ENCODE peak calls at places on chromosomes 5 and 9, in ten cellular contexts. H is cardiac fibroblast, Z is ascending aorta, A is spleen, J is uterus, F is PC-3, W is neural progenitor cell, S is astrocyte, N is AG10803, R is HCT116. L is an unnamed sample.

GRCh38 chr9:33044162-33044673 is 19.1 kb downstream of the DNAJA1 start:
- DNase-seq in Z (peak; percentile 95), W (peak; percentile 88), J (peak; percentile 83), F (peak; percentile 75), N (peak; percentile 88), H (peak; percentile 95), R (no peak), S (peak; percentile 92), A (peak; percentile 93), L (peak; percentile 65)

GRCh38 chr9:108534741-108535140 is 321.0 kb downstream of the ACTL7B start:
- DNase-seq in F (peak; percentile 76), R (peak; percentile 26), S (peak; percentile 93), H (peak; percentile 77), J (no peak), W (no peak), A (no peak), Z (no peak), N (peak; percentile 81), L (no peak)

GRCh38 chr5:162473051-162473714 is 405.6 kb downstream of the GABRG2 start:
- DNase-seq in N (no peak), F (no peak), H (no peak), S (no peak), W (no peak), J (no peak), R (no peak), A (no peak), Z (no peak), L (no peak)

GRCh38 chr5:83475540-83476469 is 4.3 kb downstream of the VCAN start:
- DNase-seq in W (peak; percentile 25), S (peak; percentile 96), R (no peak), A (no peak), H (peak; percentile 94), N (peak; percentile 95), J (no peak), F (peak; percentile 66), Z (no peak), L (peak; percentile 77)

GRCh38 chr9:100087218-100087617 is 11.6 kb downstream of the ERP44 start:
- DNase-seq in Z (no peak), N (peak; percentile 11), H (peak; percentile 73), A (no peak), R (no peak), S (peak; percentile 85), F (peak; percentile 64), W (no peak), J (no peak), L (no peak)

GRCh38 chr5:172630082-172630481 is 11.0 kb upstream of the NEURL1B start:
- DNase-seq in N (no peak), F (no peak), J (no peak), H (no peak), A (no peak), R (no peak), S (no peak), W (no peak), Z (no peak), L (no peak)

GRCh38 chr9:93894691-93895079 is 60.5 kb downstream of the BARX1 start:
- DNase-seq in W (no peak), F (no peak), A (peak; percentile 46), J (no peak), Z (peak; percentile 25), R (no peak), N (no peak), S (no peak), H (no peak), L (no peak)

GRCh38 chr5:140322751-140323731 is 20.1 kb upstream of the PFDN1 start:
- DNase-seq in J (peak; percentile 51), H (peak; percentile 98), A (no peak), W (peak; percentile 33), R (no peak), Z (peak; percentile 80), N (peak; percentile 95), S (peak; percentile 97), F (peak; percentile 93), L (peak; percentile 88)

DNA sequence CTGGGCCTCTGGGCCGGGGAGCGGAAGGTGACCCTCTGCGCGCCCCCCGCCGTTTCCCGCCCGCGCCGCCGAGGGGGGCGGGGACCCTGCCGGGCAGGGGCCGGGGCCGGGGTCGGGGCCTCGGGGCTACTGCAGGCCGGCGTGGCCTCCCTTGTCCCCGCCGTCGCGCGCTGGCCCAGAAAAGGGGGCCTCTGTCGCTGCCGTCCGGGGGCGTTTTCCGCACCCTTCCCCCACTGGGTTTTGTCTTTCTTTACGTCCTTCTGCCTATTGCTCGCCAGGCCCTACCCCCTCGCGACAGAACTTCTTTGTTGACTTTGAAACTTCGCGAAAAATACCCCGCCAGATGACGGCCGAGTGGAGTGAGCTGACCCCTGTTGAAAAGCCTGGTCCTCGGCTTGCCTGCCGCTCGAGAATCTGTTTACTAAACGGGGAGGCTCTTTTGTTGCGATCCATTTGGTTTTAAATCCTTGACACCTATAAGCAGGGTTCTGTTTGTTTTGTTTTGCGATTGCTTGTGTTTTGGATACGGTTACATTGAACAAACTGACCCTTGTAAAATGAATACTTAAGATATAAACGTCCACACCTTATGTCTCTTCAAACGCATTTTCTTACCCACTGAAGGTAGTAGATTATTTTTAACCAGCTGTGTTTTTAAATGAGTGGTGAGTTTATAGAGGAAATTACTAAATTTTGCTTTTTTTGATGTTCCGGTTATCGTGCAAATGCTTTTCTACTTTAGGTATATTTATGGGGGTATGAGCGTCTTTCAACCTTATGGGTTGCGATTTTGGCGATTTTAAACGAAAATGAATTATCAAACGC is 765 bp downstream of the MARCHF6 start:
- DNase-seq in R (no peak), H (peak; percentile 53), A (no peak), N (peak; percentile 47), S (peak; percentile 45), W (peak; percentile 63), F (peak; percentile 69), J (peak; percentile 38), Z (no peak), L (no peak)
- TF ChIP-seq CTCF in R (no peak), H (no peak), A (no peak), N (no peak), S (no peak), W (no peak), F (no peak), J (no peak), Z (no peak), L (no peak)

GRCh38 chr5:37838933-37839341 is 904 bp downstream of the GDNF start:
- DNase-seq in W (peak; percentile 27), S (no peak), H (peak; percentile 37), J (no peak), A (no peak), R (no peak), Z (no peak), N (peak; percentile 38), F (no peak), L (no peak)

GRCh38 chr5:37836173-37837100 is 3.4 kb downstream of the GDNF start:
- DNase-seq in R (no peak), N (peak; percentile 67), F (peak; percentile 19), J (no peak), H (peak; percentile 55), A (no peak), W (peak; percentile 70), S (no peak), Z (no peak), L (no peak)

GRCh38 chr5:37835400-37835973 is 4.4 kb downstream of the GDNF start:
- DNase-seq in R (no peak), W (no peak), A (no peak), J (no peak), H (peak; percentile 23), Z (no peak), F (no peak), N (no peak), S (no peak), L (no peak)

GRCh38 chr5:37838152-37838932 is 1.5 kb downstream of the GDNF start:
- DNase-seq in S (no peak), A (no peak), N (peak; percentile 66), J (peak; percentile 18), W (peak; percentile 82), H (peak; percentile 57), F (peak; percentile 40), R (no peak), Z (no peak), L (no peak)

GRCh38 chr5:37837101-37838032 is 2.5 kb downstream of the GDNF start:
- DNase-seq in J (peak; percentile 80), S (peak; percentile 54), F (peak; percentile 84), N (peak; percentile 81), R (peak; percentile 18), H (peak; percentile 87), W (peak; percentile 78), Z (peak; percentile 77), A (peak; percentile 84), L (no peak)
- H3K4me3 ChIP-seq in J (peak overlapping the region; percentile 20), S (peak overlapping the region; percentile 71), F (peak overlapping the region; percentile 70), N (peak overlapping the region; percentile 93), R (no peak overlapping the region), H (peak overlapping the region; percentile 65), W (peak overlapping the region; percentile 44), Z (peak overlapping the region; percentile 57), A (peak overlapping the region; percentile 11), L (peak overlapping the region; percentile 6)

DNA sequence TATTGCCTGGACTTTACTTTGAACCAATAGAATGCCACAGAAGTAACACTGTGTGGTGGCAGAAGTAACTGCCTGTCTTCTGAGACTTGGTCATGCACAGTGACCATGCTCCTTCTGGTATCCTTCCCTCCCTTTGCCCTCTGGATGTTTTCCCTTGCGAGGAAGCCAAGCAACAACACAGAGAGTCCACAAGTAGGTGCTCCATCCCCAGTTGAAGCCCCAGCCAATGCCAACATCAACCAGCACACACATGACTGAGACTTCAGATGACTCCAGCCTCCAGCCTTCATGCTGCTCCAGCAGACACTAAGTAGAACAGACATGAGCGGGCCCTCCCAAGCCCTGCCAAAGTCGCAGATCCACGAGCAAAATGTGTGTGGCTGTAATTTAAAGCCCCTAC is 129.6 kb downstream of the EPB41L4A start:
- DNase-seq in F (no peak), Z (no peak), J (no peak), N (no peak), H (no peak), S (no peak), W (no peak), A (no peak), R (no peak), L (no peak)
- TF ChIP-seq CTCF in F (no peak), Z (no peak), J (no peak), N (no peak), H (no peak), S (no peak), W (no peak), A (no peak), R (no peak), L (peak; percentile 3)

GRCh38 chr5:149271717-149272558 is at the start of gene AFAP1L1:
- DNase-seq in J (peak; percentile 64), W (peak; percentile 70), R (peak; percentile 23), N (peak; percentile 49), Z (peak; percentile 75), F (peak; percentile 80), S (peak; percentile 20), A (peak; percentile 80), H (peak; percentile 49), L (no peak)

GRCh38 chr5:149273950-149274349 is 2.3 kb downstream of the AFAP1L1 start:
- DNase-seq in H (no peak), J (no peak), W (peak; percentile 9), N (no peak), S (no peak), F (no peak), Z (no peak), A (no peak), R (no peak), L (no peak)

GRCh38 chr5:149268928-149269557 is 2.6 kb upstream of the AFAP1L1 start:
- DNase-seq in W (peak; percentile 82), S (peak; percentile 24), F (peak; percentile 96), J (no peak), A (no peak), H (peak; percentile 79), N (peak; percentile 60), Z (no peak), R (peak; percentile 55), L (no peak)

GRCh38 chr5:149273237-149273636 is 1.6 kb downstream of the AFAP1L1 start:
- DNase-seq in H (no peak), S (no peak), J (no peak), F (no peak), N (no peak), W (no peak), A (no peak), Z (no peak), R (no peak), L (no peak)

DNA sequence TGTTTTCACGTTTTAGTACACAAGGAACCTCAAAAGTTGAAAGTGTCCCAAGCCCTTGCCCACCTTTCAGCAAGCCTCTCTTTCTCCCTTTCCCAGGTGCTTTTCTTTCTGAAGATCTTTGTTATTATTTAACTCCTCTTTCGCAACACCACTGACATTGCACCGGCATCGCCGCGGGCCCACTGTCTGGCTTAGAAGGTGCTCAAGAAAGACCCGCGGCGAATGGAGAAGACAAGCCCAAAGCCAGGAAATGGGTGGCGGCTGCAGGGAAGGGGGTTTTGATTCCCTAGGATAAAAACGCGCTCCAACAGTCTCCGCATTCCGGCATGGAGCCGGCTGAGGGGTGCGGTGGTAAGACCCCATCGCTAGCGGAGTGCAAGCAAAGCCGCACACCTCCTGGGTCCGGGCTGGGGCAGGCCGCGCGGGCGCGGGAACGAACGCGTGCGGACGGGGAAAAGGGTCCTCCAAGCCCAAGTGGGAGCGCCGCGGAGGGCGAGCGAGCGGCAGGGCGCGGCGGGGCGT is 403 bp upstream of the AFAP1L1 start:
- DNase-seq in S (no peak), A (no peak), Z (no peak), H (no peak), J (no peak), R (no peak), F (no peak), W (no peak), N (no peak), L (no peak)
- H3K4me3 ChIP-seq in S (peak overlapping the region; percentile 95), A (peak overlapping the region; percentile 51), Z (peak overlapping the region; percentile 86), H (peak overlapping the region; percentile 68), J (peak overlapping the region; percentile 49), R (peak overlapping the region; percentile 42), F (peak overlapping the region; percentile 71), W (peak overlapping the region; percentile 69), N (peak overlapping the region; percentile 68), L (peak overlapping the region; percentile 44)

L was measured in retinal pigment epithelial cell.